ENCODE peak calls at places on chromosomes 12 and 14, in four cellular contexts. G is epithelial cell of esophagus, Y is ovary, P is D721Med. S is an unnamed sample.

GRCh38 chr12:64609543-64610091 is 678 bp upstream of the RASSF3 start:
- DNase-seq in G (no peak), Y (no peak), P (no peak), S (no peak)

GRCh38 chr14:102323102-102323501 is 3.6 kb downstream of the ZNF839 start:
- DNase-seq in G (peak; percentile 84), Y (peak; percentile 50), P (no peak), S (peak; percentile 50)

GRCh38 chr14:20435454-20436362 is at the start of gene KLHL33:
- DNase-seq in G (no peak), Y (no peak), P (no peak), S (no peak)

GRCh38 chr12:49327368-49327767 is 4.3 kb downstream of the TROAP start:
- DNase-seq in G (no peak), Y (no peak), P (no peak), S (no peak)

GRCh38 chr12:52676163-52676562 is 4.0 kb downstream of the KRT1 start:
- DNase-seq in G (no peak), Y (no peak), P (no peak), S (no peak)

GRCh38 chr12:98735821-98736220 is 90.7 kb downstream of the APAF1 start:
- DNase-seq in G (no peak), Y (no peak), P (no peak), S (no peak)

GRCh38 chr14:63644741-63645140 is 3.1 kb upstream of the WDR89 start:
- DNase-seq in G (peak; percentile 53), Y (no peak), P (no peak), S (no peak)

GRCh38 chr12:6199531-6200265 is 502 bp upstream of the CD9 start:
- DNase-seq in G (peak; percentile 39), Y (peak; percentile 65), P (peak; percentile 71), S (no peak)

GRCh38 chr12:30098677-30099076 is 314.9 kb upstream of the TMTC1 start:
- DNase-seq in G (no peak), Y (no peak), P (no peak), S (no peak)

GRCh38 chr12:47985596-47986265 is 18.5 kb downstream of the COL2A1 start:
- DNase-seq in G (no peak), Y (no peak), P (no peak), S (no peak)

GRCh38 chr12:30019386-30020140 is 235.8 kb upstream of the TMTC1 start:
- DNase-seq in G (no peak), Y (no peak), P (no peak), S (no peak)

GRCh38 chr12:65725376-65725775 is 98.9 kb upstream of the HMGA2 start:
- DNase-seq in G (peak; percentile 48), Y (no peak), P (no peak), S (no peak)

GRCh38 chr12:42468341-42468821 is 121.2 kb downstream of the PRICKLE1 start:
- DNase-seq in G (no peak), Y (no peak), P (no peak), S (peak; percentile 58)

GRCh38 chr14:23321572-23322547 is 603 bp downstream of the PABPN1 start:
- DNase-seq in G (peak; percentile 75), Y (no peak), P (no peak), S (peak; percentile 55)

GRCh38 chr14:90513151-90514014 is 116.6 kb downstream of the CALM1 start:
- DNase-seq in G (peak; percentile 47), Y (peak; percentile 46), P (no peak), S (no peak)

GRCh38 chr12:6226701-6227096 is 26.5 kb downstream of the CD9 start:
- DNase-seq in G (peak; percentile 60), Y (peak; percentile 69), P (no peak), S (no peak)

GRCh38 chr12:48980389-48980952 is 2.3 kb downstream of the WNT1 start:
- DNase-seq in G (no peak), Y (no peak), P (no peak), S (no peak)

GRCh38 chr14:56180754-56181542 is 62.7 kb downstream of the PELI2 start:
- DNase-seq in G (no peak), Y (no peak), P (no peak), S (no peak)

GRCh38 chr14:68603682-68604360 is 189.0 kb downstream of the ZFP36L1 start:
- DNase-seq in G (no peak), Y (no peak), P (no peak), S (no peak)

GRCh38 chr12:76539727-76540126 is 19.8 kb downstream of the OSBPL8 start:
- DNase-seq in G (no peak), Y (no peak), P (no peak), S (no peak)

GRCh38 chr12:111093428-111094142 is 173.2 kb upstream of the MYL2 start:
- DNase-seq in G (no peak), Y (no peak), P (no peak), S (peak; percentile 33)

GRCh38 chr14:27672047-27672446 is 1074.2 kb upstream of the NOVA1 start:
- DNase-seq in G (no peak), Y (no peak), P (no peak), S (no peak)

GRCh38 chr12:80632835-80633234 is 74.6 kb upstream of the MYF6 start:
- DNase-seq in G (peak; percentile 34), Y (no peak), P (no peak), S (peak; percentile 9)

GRCh38 chr12:24902521-24903304 is 46.2 kb downstream of the BCAT1 start:
- DNase-seq in G (peak; percentile 43), Y (no peak), P (no peak), S (peak; percentile 52)

GRCh38 chr12:65123435-65124063 is 2.4 kb upstream of the WIF1 start:
- DNase-seq in G (peak; percentile 51), Y (no peak), P (no peak), S (peak; percentile 56)

GRCh38 chr12:117890137-117890536 is 78.7 kb downstream of the KSR2 start:
- DNase-seq in G (no peak), Y (no peak), P (no peak), S (peak; percentile 21)
- TF ChIP-seq CTCF in G (no peak), Y (no peak), P (no peak), S (peak; percentile 13)

DNA sequence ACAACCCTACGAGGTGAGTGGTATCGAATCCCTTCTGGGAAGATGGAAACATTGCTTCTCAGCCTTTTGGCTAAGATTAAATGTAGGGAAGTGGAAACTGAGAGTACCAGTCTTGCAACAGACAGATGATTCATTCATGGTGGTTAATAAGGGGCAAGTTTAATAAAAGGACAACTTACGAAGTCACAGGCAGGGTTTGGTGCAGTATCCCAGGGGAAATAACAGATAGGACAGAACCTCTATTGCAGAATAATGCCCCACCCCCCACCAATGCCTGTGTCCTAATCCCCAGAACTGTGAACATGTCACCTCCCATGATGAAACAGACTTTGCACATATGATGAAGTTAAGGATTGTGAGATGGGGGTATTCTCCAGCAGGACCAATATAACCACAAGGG is 212.5 kb downstream of the TBX5 start:
- DNase-seq in G (no peak), Y (no peak), P (no peak), S (no peak)
- TF ChIP-seq CTCF in G (no peak), Y (no peak), P (no peak), S (no peak)

GRCh38 chr12:106187155-106187789 is 48.5 kb upstream of the NUAK1 start:
- DNase-seq in G (no peak), Y (no peak), P (no peak), S (no peak)
- TF ChIP-seq CTCF in G (no peak), Y (no peak), P (no peak), S (no peak)

GRCh38 chr12:103751171-103751570 is 89.9 kb downstream of the NT5DC3 start:
- DNase-seq in G (no peak), Y (no peak), P (no peak), S (peak; percentile 7)
- TF ChIP-seq CTCF in G (peak; percentile 3), Y (no peak), P (peak; percentile 1), S (no peak)

DNA sequence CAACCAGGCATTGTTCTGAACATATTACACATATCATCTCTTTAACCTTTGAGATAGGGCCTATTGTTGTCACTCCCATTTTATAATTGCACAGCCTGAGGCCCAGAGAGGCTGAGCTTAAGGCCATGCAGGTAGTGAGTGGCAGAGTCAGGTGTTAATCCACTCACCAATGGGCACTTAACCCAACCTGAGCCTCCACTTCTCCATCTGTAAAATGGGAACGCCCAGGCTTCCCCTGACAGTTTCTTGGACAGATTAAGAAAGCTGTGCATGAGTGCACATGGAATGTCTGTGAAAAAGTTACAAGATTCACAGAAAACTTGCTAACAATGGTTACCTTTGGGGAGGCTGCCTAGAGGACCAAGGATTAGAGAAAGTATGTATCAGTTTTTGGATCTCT is 32.9 kb downstream of the ESRRB start:
- DNase-seq in G (no peak), Y (no peak), P (no peak), S (no peak)
- TF ChIP-seq CTCF in G (no peak), Y (no peak), P (no peak), S (no peak)

GRCh38 chr14:61491224-61491623 is 169.8 kb downstream of the PRKCH start:
- DNase-seq in G (peak; percentile 39), Y (no peak), P (no peak), S (no peak)

GRCh38 chr14:61491876-61492440 is 170.6 kb downstream of the PRKCH start:
- DNase-seq in G (no peak), Y (no peak), P (no peak), S (no peak)

GRCh38 chr14:61493996-61494395 is 172.6 kb downstream of the PRKCH start:
- DNase-seq in G (no peak), Y (no peak), P (no peak), S (no peak)

GRCh38 chr14:61493239-61493638 is 171.9 kb downstream of the PRKCH start:
- DNase-seq in G (peak; percentile 66), Y (no peak), P (no peak), S (no peak)

DNA sequence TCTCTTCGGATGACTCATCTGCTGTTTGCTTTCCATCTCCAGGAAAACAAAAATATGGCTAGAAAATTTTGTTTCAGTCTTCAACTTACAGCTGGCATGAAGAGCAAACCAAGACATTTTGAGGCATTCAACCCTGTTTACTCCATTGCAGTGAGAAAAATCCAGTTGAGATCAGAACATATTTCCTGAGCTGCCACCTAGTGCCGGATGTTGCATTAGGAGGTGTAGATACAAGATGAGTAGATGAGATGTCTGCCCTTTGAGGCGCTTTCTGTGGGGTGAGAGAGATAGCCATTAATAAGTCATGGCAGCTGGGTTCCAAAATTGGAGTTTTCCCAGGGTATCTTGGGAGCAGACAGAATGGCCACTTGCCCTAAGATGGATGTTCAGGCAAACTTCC is 171.1 kb downstream of the PRKCH start:
- DNase-seq in G (no peak), Y (no peak), P (no peak), S (no peak)
- TF ChIP-seq CTCF in G (no peak), Y (no peak), P (no peak), S (no peak)

GRCh38 chr14:105431256-105431655 is 11.6 kb downstream of the MTA1 start:
- DNase-seq in G (no peak), Y (no peak), P (no peak), S (no peak)

GRCh38 chr14:105430042-105430441 is 10.4 kb downstream of the MTA1 start:
- DNase-seq in G (no peak), Y (no peak), P (no peak), S (no peak)

GRCh38 chr14:105427893-105428485 is 8.4 kb downstream of the MTA1 start:
- DNase-seq in G (no peak), Y (no peak), P (no peak), S (no peak)

GRCh38 chr14:105432657-105433056 is 13.0 kb downstream of the MTA1 start:
- DNase-seq in G (no peak), Y (no peak), P (no peak), S (no peak)

DNA sequence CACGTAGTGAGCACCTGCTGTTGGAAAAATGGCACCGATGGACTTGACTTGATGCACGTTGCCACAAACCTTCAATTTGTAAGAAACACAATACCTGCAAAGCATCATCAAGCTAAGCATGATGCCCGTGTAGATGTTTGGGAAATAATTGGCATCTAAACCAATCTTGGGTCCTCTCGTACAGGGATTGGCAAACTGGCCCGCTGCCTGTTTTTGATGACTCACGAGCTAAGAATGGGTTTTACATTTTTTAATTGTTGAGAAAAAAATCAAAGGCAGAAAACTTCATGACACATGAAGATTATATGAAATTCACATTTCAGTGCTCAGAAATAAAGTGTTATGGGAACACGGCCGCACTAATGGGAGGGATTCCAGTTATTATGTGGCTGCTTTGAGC is 10.9 kb downstream of the MTA1 start:
- DNase-seq in G (peak; percentile 74), Y (no peak), P (no peak), S (no peak)
- TF ChIP-seq CTCF in G (no peak), Y (no peak), P (no peak), S (no peak)